ENCODE peak calls at places on chromosomes 7 and 10, in eight cellular contexts. Q is adrenal gland; O is activated T-cell treated with anti-CD3 and anti-CD28 coated beads for 4 hours; L is HS-5; R is GM04503; U is putamen; N is activated T-helper 2 cell treated with anti-CD3 and anti-CD28 coated beads, Interferon-gamma antibody, Interleukin-2, Interleukin-4, amounts not matched to agents 10 μg/mL and 5 μg/mL and 100 μg/mL, durations not matched to agents 14 hours and 24 hours and 36 hours; E is foreskin fibroblast. M is an unnamed sample.

GRCh38 chr7:94266278-94266677 is 128.4 kb upstream of the COL1A2 start:
- DNase-seq in L (no peak), R (peak), E (peak), O (no peak), Q (no peak), N (no peak), U (no peak), M (no peak)

GRCh38 chr7:138475377-138475776 is 15.3 kb downstream of the TRIM24 start:
- DNase-seq in O (no peak), U (no peak), R (no peak), N (no peak), Q (no peak), E (no peak), L (no peak), M (no peak)

GRCh38 chr10:6401562-6402348 is 178.3 kb downstream of the PRKCQ start:
- DNase-seq in O (peak), N (peak), E (peak), Q (peak), L (peak), U (peak), R (no peak), M (peak)

GRCh38 chr10:123857616-123858015 is 34.0 kb downstream of the CPXM2 start:
- DNase-seq in L (no peak), R (no peak), O (no peak), N (no peak), U (no peak), Q (no peak), E (no peak), M (no peak)

GRCh38 chr10:82358486-82359097 is 483.6 kb downstream of the NRG3 start:
- DNase-seq in L (no peak), N (no peak), E (peak), O (no peak), Q (no peak), U (no peak), R (no peak), M (no peak)

GRCh38 chr10:104077282-104078151 is 8.2 kb downstream of the COL17A1 start:
- DNase-seq in U (peak), O (no peak), L (no peak), Q (no peak), N (no peak), E (no peak), R (no peak), M (no peak)

GRCh38 chr10:132517951-132518521 is 19.6 kb upstream of the INPP5A start:
- DNase-seq in Q (peak), E (no peak), U (no peak), O (no peak), N (no peak), L (no peak), R (no peak), M (no peak)

GRCh38 chr10:19651549-19651948 is 164.7 kb upstream of the PLXDC2 start:
- DNase-seq in N (no peak), O (no peak), Q (no peak), U (no peak), R (peak), E (peak), L (peak), M (no peak)

GRCh38 chr7:157782041-157782440 is 445.2 kb downstream of the DNAJB6 start:
- DNase-seq in E (no peak), R (no peak), N (no peak), O (no peak), L (no peak), U (no peak), Q (no peak), M (no peak)

GRCh38 chr10:128854965-128855364 is 612.1 kb upstream of the MGMT start:
- DNase-seq in Q (peak), N (no peak), L (no peak), E (no peak), O (no peak), U (peak), R (no peak), M (peak)

GRCh38 chr10:47438857-47439474 is 44.9 kb downstream of the ANXA8 start:
- DNase-seq in Q (peak), U (no peak), R (peak), N (no peak), O (no peak), L (peak), E (peak), M (no peak)

GRCh38 chr7:157495177-157495553 is 158.4 kb downstream of the DNAJB6 start:
- DNase-seq in N (no peak), O (no peak), E (no peak), L (no peak), Q (no peak), R (no peak), U (no peak), M (no peak)

M was measured in tibial nerve.